ENCODE peak calls at places on chromosomes 5 and 9, in five cellular contexts. B is uterus, A is HFFc6, O is MM.1S, H is progenitor cell of endocrine pancreas. K is an unnamed sample.

GRCh38 chr9:84668204-84669007 is 1.1 kb upstream of the NTRK2 start:
- DNase-seq in B (no peak), A (peak), H (peak), O (peak), K (peak)

GRCh38 chr9:128946945-128947422 is 419 bp downstream of the DOLK start:
- DNase-seq in O (peak), A (no peak), H (no peak), B (no peak), K (no peak)

GRCh38 chr5:126138475-126139005 is 284.7 kb upstream of the GRAMD2B start:
- DNase-seq in A (peak), O (no peak), H (no peak), B (no peak), K (no peak)

GRCh38 chr5:145965804-145966203 is 29.4 kb downstream of the SH3RF2 start:
- DNase-seq in B (no peak), H (no peak), O (no peak), A (no peak), K (no peak)

GRCh38 chr5:100479079-100479688 is 56.0 kb upstream of the FAM174A start:
- DNase-seq in H (no peak), O (peak), B (no peak), A (no peak), K (no peak)

GRCh38 chr5:157342822-157343402 is 77.0 kb downstream of the CYFIP2 start:
- DNase-seq in B (no peak), O (peak), H (no peak), A (no peak), K (no peak)

GRCh38 chr5:125149503-125149902 is 403.1 kb upstream of the ZNF608 start:
- DNase-seq in H (no peak), B (no peak), O (no peak), A (no peak), K (no peak)

GRCh38 chr9:22041792-22042191 is 32.7 kb upstream of the CDKN2B start:
- DNase-seq in A (peak), H (no peak), O (no peak), B (no peak), K (no peak)

GRCh38 chr5:39794511-39794910 is 369.7 kb upstream of the DAB2 start:
- DNase-seq in H (no peak), A (no peak), B (no peak), O (no peak), K (no peak)

GRCh38 chr9:18067553-18068120 is 406.3 kb upstream of the ADAMTSL1 start:
- DNase-seq in B (peak), O (no peak), A (no peak), H (no peak), K (no peak)

GRCh38 chr5:122259995-122260394 is 52.0 kb upstream of the SNCAIP start:
- DNase-seq in B (no peak), H (no peak), A (peak), O (no peak), K (no peak)

GRCh38 chr5:168947212-168947868 is 353.6 kb downstream of the SLIT3 start:
- DNase-seq in B (no peak), H (peak), O (peak), A (peak), K (no peak)

GRCh38 chr9:75053869-75054268 is 25.8 kb upstream of the CARNMT1 start:
- DNase-seq in H (no peak), O (peak), B (no peak), A (no peak), K (no peak)

GRCh38 chr9:37775216-37775919 is 9.5 kb downstream of the EXOSC3 start:
- DNase-seq in A (peak), B (no peak), H (no peak), O (no peak), K (no peak)

GRCh38 chr9:83138422-83139135 is 75.6 kb upstream of the RASEF start:
- DNase-seq in O (no peak), H (no peak), A (no peak), B (no peak), K (no peak)

GRCh38 chr5:64339776-64340175 is 166.0 kb upstream of the RGS7BP start:
- DNase-seq in A (no peak), O (no peak), H (no peak), B (no peak), K (no peak)

GRCh38 chr9:91803143-91803940 is 146.7 kb downstream of the ROR2 start:
- DNase-seq in B (no peak), O (no peak), H (no peak), A (peak), K (no peak)

GRCh38 chr9:22683393-22684075 is 236.9 kb downstream of the DMRTA1 start:
- DNase-seq in O (peak), A (peak), H (no peak), B (no peak), K (no peak)

GRCh38 chr5:67297802-67298532 is 101.4 kb upstream of the CD180 start:
- DNase-seq in B (no peak), H (no peak), O (no peak), A (no peak), K (no peak)

GRCh38 chr5:168531191-168531590 is 2.1 kb downstream of the FBLL1 start:
- DNase-seq in H (no peak), O (no peak), A (no peak), B (no peak), K (no peak)

GRCh38 chr9:89807682-89808075 is 202.9 kb downstream of the GADD45G start:
- DNase-seq in H (no peak), B (peak), O (no peak), A (no peak), K (peak)

GRCh38 chr9:82062245-82062644 is 73.7 kb downstream of the SPATA31D1 start:
- DNase-seq in A (no peak), O (no peak), H (no peak), B (no peak), K (no peak)

GRCh38 chr5:112691758-112692157 is 45.9 kb upstream of the APC start:
- DNase-seq in B (no peak), A (no peak), O (peak), H (no peak), K (no peak)
- TF ChIP-seq CTCF in B (no peak), A (peak), O (peak), H (peak), K (peak)

GRCh38 chr5:181188700-181189362 is 16.2 kb downstream of the TRIM7 start:
- DNase-seq in B (peak), H (peak), A (peak), O (peak), K (peak)
- TF ChIP-seq CTCF in B (no peak), H (no peak), A (no peak), O (no peak), K (no peak)

GRCh38 chr5:132907161-132907560 is 33.7 kb downstream of the LEAP2 start:
- DNase-seq in O (no peak), A (no peak), B (no peak), H (no peak), K (no peak)

GRCh38 chr5:132901036-132901435 is 27.6 kb downstream of the LEAP2 start:
- DNase-seq in H (no peak), A (no peak), O (no peak), B (no peak), K (no peak)

GRCh38 chr5:132901730-132902129 is 28.3 kb downstream of the LEAP2 start:
- DNase-seq in O (no peak), B (no peak), H (no peak), A (no peak), K (no peak)

GRCh38 chr5:132909702-132910101 is 36.2 kb downstream of the LEAP2 start:
- DNase-seq in A (no peak), O (no peak), B (no peak), H (no peak), K (no peak)

GRCh38 chr5:132905938-132906337 is 32.5 kb downstream of the LEAP2 start:
- DNase-seq in O (no peak), A (no peak), H (no peak), B (no peak), K (no peak)
- TF ChIP-seq CTCF in O (no peak), A (peak), H (peak), B (no peak), K (no peak)

DNA sequence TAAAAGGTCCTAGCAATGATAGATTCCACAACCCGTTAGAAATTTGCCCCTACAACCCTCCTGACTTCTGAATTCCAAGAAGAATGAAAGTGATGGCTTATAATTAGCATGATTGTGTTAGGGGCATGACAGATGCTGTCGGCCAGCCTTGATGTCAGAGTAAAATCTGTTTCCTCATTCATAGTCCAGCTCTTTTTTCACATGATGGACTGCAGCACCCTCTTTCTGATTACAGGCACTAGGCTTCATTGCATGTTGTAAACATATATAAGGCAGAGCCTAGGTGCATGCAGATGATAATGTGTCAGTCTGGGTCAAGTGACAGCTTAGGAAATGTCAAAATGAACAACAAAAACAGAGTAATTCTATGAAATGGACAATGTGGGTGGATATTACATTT is 226.8 kb downstream of the PDE4D start:
- DNase-seq in H (no peak), O (no peak), A (no peak), B (no peak), K (no peak)
- TF ChIP-seq CTCF in H (no peak), O (no peak), A (no peak), B (no peak), K (no peak)

GRCh38 chr5:89263846-89264245 is 380.9 kb upstream of the MEF2C start:
- DNase-seq in O (no peak), B (no peak), A (no peak), H (no peak), K (no peak)
- TF ChIP-seq CTCF in O (no peak), B (no peak), A (no peak), H (no peak), K (no peak)

DNA sequence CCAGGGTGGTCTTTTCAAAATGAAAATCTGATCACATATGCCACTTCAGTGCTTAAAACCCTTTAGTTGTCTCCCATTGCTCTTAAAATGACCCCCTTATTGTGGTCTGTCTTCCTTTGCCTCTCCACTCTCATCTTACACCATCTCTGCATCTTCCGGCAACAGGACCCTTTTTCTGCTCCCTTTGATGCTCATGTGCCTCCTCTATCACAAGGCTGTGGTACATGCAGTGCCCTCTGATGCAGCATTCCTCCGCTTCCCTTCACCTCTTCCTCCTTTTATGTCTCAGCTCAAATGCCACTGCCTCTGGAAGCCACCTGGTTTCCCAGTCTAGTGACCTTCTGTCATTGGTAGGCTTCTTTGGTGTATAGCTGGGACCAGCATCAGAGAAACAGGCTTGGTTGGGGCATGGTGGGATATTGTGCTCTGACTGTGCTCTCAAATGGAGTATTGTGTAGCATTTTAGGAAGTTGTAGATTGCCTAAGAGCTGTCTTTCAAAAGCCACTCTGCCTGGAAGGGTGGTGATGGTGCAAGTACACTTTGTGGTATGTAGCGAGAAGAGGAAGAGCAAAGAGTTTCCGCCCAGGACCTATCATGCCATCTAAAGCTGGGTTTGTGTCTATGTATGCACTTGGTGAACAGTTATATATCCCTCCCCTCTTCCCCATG is 28.1 kb downstream of the ARHGAP26 start:
- DNase-seq in B (no peak), H (no peak), O (no peak), A (no peak), K (no peak)
- TF ChIP-seq CTCF in B (no peak), H (no peak), O (no peak), A (no peak), K (no peak)

DNA sequence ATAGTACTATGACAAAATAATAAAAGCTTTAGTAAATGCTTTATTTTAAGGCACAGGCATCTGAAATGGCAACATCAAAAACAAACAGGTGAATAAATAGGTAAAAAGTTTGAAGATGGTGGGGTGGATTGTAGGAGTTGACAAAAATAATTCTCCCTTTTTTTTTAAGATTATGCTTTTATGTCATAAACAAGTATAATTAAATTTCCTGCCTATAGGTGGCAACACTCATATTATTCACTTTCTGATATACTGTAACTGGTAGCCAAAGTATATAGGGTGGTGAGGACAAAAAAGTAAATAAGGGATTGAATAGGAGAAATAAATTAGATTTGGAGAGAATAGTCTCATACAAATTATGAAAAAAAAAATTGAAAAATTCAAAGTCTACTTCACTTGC is 120.0 kb upstream of the ACOT12 start:
- DNase-seq in B (no peak), H (no peak), A (no peak), O (peak), K (no peak)
- TF ChIP-seq CTCF in B (no peak), H (no peak), A (peak), O (peak), K (peak)

K was measured in osteocyte.